ENCODE peak calls at places on chromosomes 4 and X, in seven cellular contexts. E is EL, T is immature natural killer cell, J is adrenal gland, F is GM04504, B is hippocampal formation, I is H4. P is an unnamed sample.
A peak's percentile ranks its signal among the peaks of the same experiment; 100 is the strongest.

GRCh38 chr4:8907596-8908205 is 36.1 kb upstream of the HMX1 start:
- DNase-seq in E (no peak), T (no peak), J (no peak), F (no peak), B (no peak), I (no peak), P (no peak)

GRCh38 chr4:164952551-164952950 is 24.9 kb downstream of the TRIM61 start:
- DNase-seq in E (no peak), T (no peak), J (no peak), F (no peak), B (no peak), I (no peak), P (no peak)

GRCh38 chrX:118216488-118216887 is 99.9 kb upstream of the KLHL13 start:
- DNase-seq in E (no peak), T (no peak), J (no peak), F (no peak), B (no peak), I (no peak), P (no peak)

GRCh38 chr4:78644744-78645330 is 93.3 kb downstream of the ANXA3 start:
- DNase-seq in E (peak; percentile 74), T (no peak), J (peak; percentile 83), F (peak; percentile 57), B (peak; percentile 34), I (peak; percentile 89), P (peak; percentile 73)

GRCh38 chr4:135243960-135244561 is 1042.5 kb upstream of the PABPC4L start:
- DNase-seq in E (peak; percentile 44), T (no peak), J (no peak), F (peak; percentile 14), B (no peak), I (peak; percentile 6), P (no peak)

GRCh38 chr4:77582151-77582550 is 23.5 kb upstream of the CXCL13 start:
- DNase-seq in E (peak; percentile 11), T (no peak), J (no peak), F (no peak), B (no peak), I (no peak), P (no peak)

GRCh38 chr4:186144180-186144579 is 39.7 kb downstream of the FAM149A start:
- DNase-seq in E (peak; percentile 30), T (no peak), J (peak; percentile 52), F (no peak), B (no peak), I (no peak), P (peak; percentile 35)

GRCh38 chr4:106036848-106037247 is 141.6 kb downstream of the NPNT start:
- DNase-seq in E (no peak), T (no peak), J (no peak), F (no peak), B (no peak), I (no peak), P (no peak)

GRCh38 chr4:69835766-69836165 is 24.2 kb downstream of the SULT1E1 start:
- DNase-seq in E (no peak), T (no peak), J (no peak), F (no peak), B (no peak), I (no peak), P (no peak)

GRCh38 chr4:8191136-8191747 is 7.8 kb upstream of the SH3TC1 start:
- DNase-seq in E (peak; percentile 84), T (no peak), J (peak; percentile 80), F (no peak), B (peak; percentile 41), I (peak; percentile 84), P (no peak)

GRCh38 chrX:44432641-44433040 is 89.2 kb upstream of the EFHC2 start:
- DNase-seq in E (peak; percentile 9), T (no peak), J (no peak), F (no peak), B (no peak), I (peak; percentile 31), P (no peak)

GRCh38 chr4:121739575-121739974 is 25.4 kb downstream of the SMIM43 start:
- DNase-seq in E (no peak), T (no peak), J (no peak), F (no peak), B (no peak), I (no peak), P (no peak)

GRCh38 chr4:76559236-76560071 is 124.4 kb downstream of the SHROOM3 start:
- DNase-seq in E (no peak), T (no peak), J (no peak), F (no peak), B (no peak), I (no peak), P (no peak)

GRCh38 chr4:153535735-153536494 is 69.8 kb downstream of the TMEM131L start:
- DNase-seq in E (no peak), T (no peak), J (no peak), F (peak; percentile 41), B (no peak), I (no peak), P (no peak)

GRCh38 chrX:16114640-16115039 is 8.7 kb upstream of the GRPR start:
- DNase-seq in E (peak; percentile 81), T (no peak), J (no peak), F (peak; percentile 92), B (no peak), I (peak; percentile 68), P (no peak)

GRCh38 chrX:123696334-123696733 is 36.5 kb downstream of the THOC2 start:
- DNase-seq in E (no peak), T (no peak), J (no peak), F (no peak), B (no peak), I (no peak), P (no peak)

GRCh38 chrX:54931107-54931506 is 10.5 kb downstream of the TRO start:
- DNase-seq in E (no peak), T (no peak), J (no peak), F (no peak), B (no peak), I (no peak), P (no peak)

GRCh38 chrX:153649178-153649914 is 2.3 kb downstream of the DUSP9 start:
- DNase-seq in E (peak; percentile 10), T (no peak), J (peak; percentile 53), F (no peak), B (no peak), I (no peak), P (peak; percentile 74)

GRCh38 chr4:68917016-68917415 is 34.6 kb downstream of the UGT2A3 start:
- DNase-seq in E (no peak), T (no peak), J (no peak), F (no peak), B (no peak), I (no peak), P (no peak)

GRCh38 chr4:48237996-48238645 is 31.5 kb downstream of the TEC start:
- DNase-seq in E (peak; percentile 9), T (no peak), J (peak; percentile 27), F (no peak), B (no peak), I (no peak), P (no peak)